ENCODE peak calls at places on chromosome 18, in ten cellular contexts. N is progenitor cell of endocrine pancreas; K is retinal pigment epithelial cell; W is CD4-positive, alpha-beta T cell; I is endodermal cell; E is nephron progenitor cell; Z is transverse colon; Y is B cell; M is A549; X is AG04450. V is an unnamed sample.

GRCh38 chr18:79071037-79071960 is 2.1 kb downstream of the ATP9B start:
- DNase-seq in I (peak; percentile 4), N (no peak), M (no peak), X (no peak), E (no peak), Y (no peak), K (no peak), Z (no peak), W (no peak), V (no peak)

GRCh38 chr18:12041561-12041960 is 52.1 kb upstream of the ANKRD62 start:
- DNase-seq in E (no peak), M (no peak), W (no peak), N (no peak), K (peak; percentile 58), I (no peak), Y (no peak), Z (no peak), X (peak; percentile 64), V (peak; percentile 87)

GRCh38 chr18:3192752-3193151 is 27.0 kb downstream of the MYOM1 start:
- DNase-seq in N (no peak), M (no peak), I (no peak), K (no peak), X (no peak), Z (no peak), W (no peak), Y (no peak), E (no peak), V (no peak)

GRCh38 chr18:30763913-30764350 is 278.6 kb downstream of the DSC3 start:
- DNase-seq in Z (no peak), E (peak; percentile 2), K (no peak), I (peak; percentile 65), W (no peak), X (no peak), Y (no peak), N (no peak), M (no peak), V (no peak)

GRCh38 chr18:5626130-5626880 is 82.5 kb upstream of the EPB41L3 start:
- DNase-seq in W (no peak), E (no peak), Y (no peak), I (no peak), Z (no peak), X (no peak), K (no peak), N (no peak), M (no peak), V (no peak)

GRCh38 chr18:55338955-55339662 is 248.9 kb downstream of the TCF4 start:
- DNase-seq in Y (no peak), N (no peak), K (no peak), W (no peak), Z (no peak), X (no peak), I (no peak), M (no peak), E (no peak), V (no peak)

GRCh38 chr18:45136381-45137088 is 455.8 kb downstream of the SETBP1 start:
- DNase-seq in E (no peak), M (no peak), Y (no peak), Z (no peak), X (no peak), K (no peak), N (no peak), W (no peak), I (no peak), V (no peak)

GRCh38 chr18:40159141-40160017 is 1795.7 kb upstream of the PIK3C3 start:
- DNase-seq in M (no peak), E (no peak), W (no peak), X (no peak), I (no peak), N (no peak), K (peak; percentile 14), Z (no peak), Y (no peak), V (no peak)

GRCh38 chr18:64103979-64104378 is 44.9 kb downstream of the LINC00305 start:
- DNase-seq in W (no peak), X (no peak), E (no peak), I (peak; percentile 71), K (no peak), M (no peak), Z (no peak), N (no peak), Y (no peak), V (no peak)
- TF ChIP-seq CTCF in W (no peak), X (no peak), E (no peak), I (peak; percentile 75), K (no peak), M (peak; percentile 18), Z (no peak), N (peak; percentile 16), Y (no peak), V (peak; percentile 16)

GRCh38 chr18:48962857-48963554 is 12.2 kb upstream of the SMAD7 start:
- DNase-seq in N (no peak), E (no peak), Y (no peak), Z (no peak), X (peak; percentile 67), I (peak; percentile 59), K (no peak), M (no peak), W (no peak), V (no peak)
- TF ChIP-seq CTCF in N (no peak), E (no peak), Y (no peak), Z (no peak), X (peak; percentile 40), I (peak; percentile 36), K (no peak), M (no peak), W (no peak), V (no peak)

DNA sequence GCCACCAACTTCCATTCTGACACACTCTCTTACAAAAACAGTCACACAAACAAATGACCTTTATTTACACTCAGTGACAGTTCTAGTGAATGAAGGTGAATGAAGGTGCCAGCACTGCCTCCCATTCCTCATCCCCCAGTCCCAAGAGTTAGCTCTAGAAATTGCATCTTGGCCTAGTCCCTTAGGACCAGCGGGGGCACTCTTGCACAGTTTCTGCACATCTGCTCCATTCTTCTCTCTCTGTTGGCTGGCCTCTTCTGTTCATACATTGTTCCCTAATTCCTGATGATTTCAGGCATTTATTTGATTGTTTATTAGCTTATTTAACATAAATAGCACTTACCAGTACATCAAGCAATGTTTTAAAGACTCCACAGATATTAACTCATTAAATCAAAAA is 30.9 kb downstream of the GAREM1 start:
- DNase-seq in K (no peak), M (peak; percentile 7), W (no peak), E (no peak), Y (no peak), I (peak; percentile 68), X (no peak), Z (no peak), N (no peak), V (no peak)
- TF ChIP-seq CTCF in K (peak; percentile 58), M (no peak), W (no peak), E (no peak), Y (no peak), I (peak; percentile 75), X (peak; percentile 23), Z (peak; percentile 4), N (peak; percentile 39), V (peak; percentile 56)

DNA sequence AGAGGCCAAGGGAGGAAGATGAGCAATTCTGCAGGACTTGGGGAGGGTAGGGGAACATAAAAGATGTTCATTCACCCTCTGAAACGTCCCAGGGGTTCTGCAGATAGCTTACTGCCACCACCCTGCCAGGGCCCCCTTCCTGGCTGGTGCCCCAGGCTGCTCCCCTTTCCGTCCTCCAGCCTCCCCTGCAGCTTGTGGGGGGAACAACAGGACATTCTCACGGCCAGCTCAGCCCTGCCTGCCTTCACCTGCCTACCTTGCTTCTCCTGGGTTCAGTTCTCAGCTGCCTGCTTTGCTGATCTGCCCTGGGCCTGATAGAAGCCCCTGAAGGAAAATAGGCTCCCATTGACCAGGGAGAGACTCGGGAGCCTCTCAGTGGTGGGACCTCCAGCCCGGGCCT is 251.1 kb downstream of the CELF4 start:
- DNase-seq in Y (no peak), N (no peak), X (no peak), I (peak; percentile 60), K (no peak), W (no peak), E (no peak), M (no peak), Z (no peak), V (no peak)
- TF ChIP-seq CTCF in Y (no peak), N (no peak), X (no peak), I (peak; percentile 35), K (no peak), W (no peak), E (no peak), M (no peak), Z (no peak), V (no peak)

GRCh38 chr18:27361477-27361876 is 176.4 kb upstream of the CHST9 start:
- DNase-seq in N (no peak), W (no peak), E (no peak), M (no peak), Z (no peak), I (no peak), K (no peak), Y (no peak), X (no peak), V (no peak)

GRCh38 chr18:27366151-27366550 is 181.0 kb upstream of the CHST9 start:
- DNase-seq in X (no peak), K (no peak), E (no peak), N (no peak), M (no peak), W (no peak), I (no peak), Z (no peak), Y (no peak), V (no peak)

DNA sequence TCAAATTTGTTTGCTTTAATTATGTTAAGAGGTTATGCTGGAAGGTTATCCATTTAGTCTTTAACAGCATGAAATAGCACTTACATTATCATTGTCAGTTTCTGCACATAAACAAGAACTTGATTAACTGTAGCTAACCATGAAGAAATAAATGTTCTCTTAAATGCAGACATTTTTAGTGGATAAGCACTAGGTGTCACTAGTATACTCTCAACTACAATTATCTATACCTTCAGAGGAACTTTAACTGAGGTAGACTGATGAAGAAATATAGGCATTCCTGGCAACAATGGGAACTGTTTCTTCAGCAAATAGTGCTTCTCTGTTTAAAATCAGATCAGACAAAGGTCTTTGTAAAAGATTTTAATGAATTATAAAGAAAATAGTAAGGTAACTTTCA is 178.8 kb upstream of the CHST9 start:
- DNase-seq in N (no peak), K (no peak), X (no peak), E (no peak), I (no peak), Y (no peak), M (no peak), Z (no peak), W (no peak), V (no peak)
- TF ChIP-seq CTCF in N (peak; percentile 50), K (peak; percentile 36), X (no peak), E (peak; percentile 33), I (peak; percentile 64), Y (no peak), M (peak; percentile 24), Z (peak; percentile 5), W (no peak), V (peak; percentile 53)

V was measured in epithelial cell of proximal tubule.